ENCODE peak calls at places on chromosome X, in seven cellular contexts. One of them, this sample, is unnamed.

GRCh38 chrX:87580862-87581261 is 63.3 kb downstream of the KLHL4 start:
- DNase-seq in transverse colon: no peak
- DNase-seq in body of pancreas: no peak
- DNase-seq in tibial nerve: no peak
- DNase-seq in GM12878: no peak
- DNase-seq in testis: no peak
- DNase-seq in sigmoid colon: no peak
- DNase-seq in this sample: no peak

GRCh38 chrX:13990126-13990525 is 39.6 kb downstream of the GEMIN8 start:
- DNase-seq in testis: no peak
- DNase-seq in tibial nerve: no peak
- DNase-seq in transverse colon: no peak
- DNase-seq in body of pancreas: no peak
- DNase-seq in sigmoid colon: no peak
- DNase-seq in GM12878: no peak
- DNase-seq in this sample: no peak

GRCh38 chrX:112642349-112642748 is 37.4 kb downstream of the LHFPL1 start:
- DNase-seq in tibial nerve: no peak
- DNase-seq in GM12878: no peak
- DNase-seq in testis: peak
- DNase-seq in sigmoid colon: no peak
- DNase-seq in transverse colon: peak
- DNase-seq in body of pancreas: peak
- DNase-seq in this sample: peak

GRCh38 chrX:24371391-24371972 is 11.0 kb downstream of the SUPT20HL1 start:
- DNase-seq in body of pancreas: peak
- DNase-seq in GM12878: peak
- DNase-seq in sigmoid colon: peak
- DNase-seq in transverse colon: peak
- DNase-seq in testis: peak
- DNase-seq in tibial nerve: peak
- DNase-seq in this sample: peak

GRCh38 chrX:130575831-130576404 is 174.1 kb downstream of the RBMX2 start:
- DNase-seq in GM12878: no peak
- DNase-seq in tibial nerve: no peak
- DNase-seq in sigmoid colon: no peak
- DNase-seq in transverse colon: peak
- DNase-seq in testis: peak
- DNase-seq in body of pancreas: peak
- DNase-seq in this sample: no peak

GRCh38 chrX:130857207-130857606 is 45.8 kb downstream of the ENOX2 start:
- DNase-seq in transverse colon: no peak
- DNase-seq in body of pancreas: no peak
- DNase-seq in testis: no peak
- DNase-seq in tibial nerve: no peak
- DNase-seq in GM12878: no peak
- DNase-seq in sigmoid colon: no peak
- DNase-seq in this sample: no peak

GRCh38 chrX:124194209-124194608 is 138.3 kb upstream of the TEX13D start:
- DNase-seq in testis: no peak
- DNase-seq in tibial nerve: no peak
- DNase-seq in body of pancreas: peak
- DNase-seq in transverse colon: no peak
- DNase-seq in GM12878: no peak
- DNase-seq in sigmoid colon: peak
- DNase-seq in this sample: no peak

GRCh38 chrX:24479924-24480722 is 15.0 kb downstream of the PDK3 start:
- DNase-seq in sigmoid colon: no peak
- DNase-seq in GM12878: peak
- DNase-seq in testis: no peak
- DNase-seq in tibial nerve: no peak
- DNase-seq in transverse colon: peak
- DNase-seq in body of pancreas: no peak
- DNase-seq in this sample: no peak

GRCh38 chrX:69153060-69153730 is 12.1 kb downstream of the PJA1 start:
- DNase-seq in tibial nerve: peak
- DNase-seq in transverse colon: no peak
- DNase-seq in testis: peak
- DNase-seq in GM12878: no peak
- DNase-seq in sigmoid colon: peak
- DNase-seq in body of pancreas: no peak
- DNase-seq in this sample: no peak

GRCh38 chrX:136097871-136098805 is 49.2 kb upstream of the FHL1 start:
- DNase-seq in sigmoid colon: no peak
- DNase-seq in GM12878: no peak
- DNase-seq in body of pancreas: no peak
- DNase-seq in testis: peak
- DNase-seq in tibial nerve: no peak
- DNase-seq in transverse colon: no peak
- DNase-seq in this sample: no peak

GRCh38 chrX:43655151-43655676 is 885 bp upstream of the MAOA start:
- DNase-seq in testis: peak
- DNase-seq in sigmoid colon: peak
- DNase-seq in tibial nerve: peak
- DNase-seq in body of pancreas: peak
- DNase-seq in GM12878: no peak
- DNase-seq in transverse colon: peak
- DNase-seq in this sample: peak

GRCh38 chrX:115561605-115562491 is 874 bp downstream of the PLS3 start:
- DNase-seq in tibial nerve: no peak
- DNase-seq in body of pancreas: peak
- DNase-seq in sigmoid colon: peak
- DNase-seq in transverse colon: peak
- DNase-seq in GM12878: no peak
- DNase-seq in testis: peak
- DNase-seq in this sample: peak

GRCh38 chrX:78650906-78651437 is 8.2 kb downstream of the RTL3 start:
- DNase-seq in body of pancreas: no peak
- DNase-seq in testis: no peak
- DNase-seq in tibial nerve: no peak
- DNase-seq in GM12878: peak
- DNase-seq in transverse colon: no peak
- DNase-seq in sigmoid colon: no peak
- DNase-seq in this sample: no peak

GRCh38 chrX:133297284-133297683 is 79.1 kb upstream of the TFDP3 start:
- DNase-seq in testis: no peak
- DNase-seq in tibial nerve: no peak
- DNase-seq in sigmoid colon: no peak
- DNase-seq in body of pancreas: no peak
- DNase-seq in GM12878: no peak
- DNase-seq in transverse colon: no peak
- DNase-seq in this sample: no peak

GRCh38 chrX:132444936-132445335 is 43.9 kb downstream of the MBNL3 start:
- DNase-seq in testis: peak
- DNase-seq in sigmoid colon: no peak
- DNase-seq in body of pancreas: no peak
- DNase-seq in tibial nerve: no peak
- DNase-seq in transverse colon: no peak
- DNase-seq in GM12878: no peak
- DNase-seq in this sample: no peak

GRCh38 chrX:40938418-40938817 is 146.8 kb upstream of the USP9X start:
- DNase-seq in tibial nerve: no peak
- DNase-seq in testis: no peak
- DNase-seq in transverse colon: no peak
- DNase-seq in sigmoid colon: no peak
- DNase-seq in body of pancreas: no peak
- DNase-seq in GM12878: no peak
- DNase-seq in this sample: no peak

GRCh38 chrX:1111543-1112300 is 100.7 kb downstream of the CRLF2 start:
- DNase-seq in GM12878: no peak
- DNase-seq in transverse colon: no peak
- DNase-seq in body of pancreas: no peak
- DNase-seq in testis: no peak
- DNase-seq in tibial nerve: no peak
- DNase-seq in sigmoid colon: no peak
- DNase-seq in this sample: no peak

GRCh38 chrX:131812847-131813825 is 210.0 kb upstream of the STK26 start:
- DNase-seq in transverse colon: peak
- DNase-seq in testis: no peak
- DNase-seq in body of pancreas: no peak
- DNase-seq in tibial nerve: no peak
- DNase-seq in GM12878: peak
- DNase-seq in sigmoid colon: peak
- DNase-seq in this sample: no peak

GRCh38 chrX:107678957-107679740 is 50.8 kb downstream of the PRPS1 start:
- DNase-seq in testis: peak
- DNase-seq in tibial nerve: peak
- DNase-seq in body of pancreas: peak
- DNase-seq in transverse colon: peak
- DNase-seq in GM12878: no peak
- DNase-seq in sigmoid colon: peak
- DNase-seq in this sample: no peak

GRCh38 chrX:150765237-150765636 is 72.0 kb downstream of the MTMR1 start:
- DNase-seq in body of pancreas: no peak
- DNase-seq in sigmoid colon: no peak
- DNase-seq in testis: no peak
- DNase-seq in tibial nerve: no peak
- DNase-seq in GM12878: no peak
- DNase-seq in transverse colon: no peak
- DNase-seq in this sample: no peak

GRCh38 chrX:72069380-72070160 is 62.1 kb downstream of the RTL5 start:
- DNase-seq in body of pancreas: no peak
- DNase-seq in tibial nerve: no peak
- DNase-seq in transverse colon: no peak
- DNase-seq in GM12878: no peak
- DNase-seq in sigmoid colon: peak
- DNase-seq in testis: peak
- DNase-seq in this sample: no peak

GRCh38 chrX:24260827-24261550 is 52.9 kb downstream of the SUPT20HL2 start:
- DNase-seq in GM12878: no peak
- DNase-seq in body of pancreas: no peak
- DNase-seq in tibial nerve: no peak
- DNase-seq in sigmoid colon: peak
- DNase-seq in testis: peak
- DNase-seq in transverse colon: peak
- DNase-seq in this sample: no peak

GRCh38 chrX:54807524-54808108 is at the start of gene MAGED2:
- DNase-seq in testis: peak
- DNase-seq in GM12878: no peak
- DNase-seq in sigmoid colon: no peak
- DNase-seq in body of pancreas: peak
- DNase-seq in tibial nerve: peak
- DNase-seq in transverse colon: peak
- DNase-seq in this sample: peak

DNA sequence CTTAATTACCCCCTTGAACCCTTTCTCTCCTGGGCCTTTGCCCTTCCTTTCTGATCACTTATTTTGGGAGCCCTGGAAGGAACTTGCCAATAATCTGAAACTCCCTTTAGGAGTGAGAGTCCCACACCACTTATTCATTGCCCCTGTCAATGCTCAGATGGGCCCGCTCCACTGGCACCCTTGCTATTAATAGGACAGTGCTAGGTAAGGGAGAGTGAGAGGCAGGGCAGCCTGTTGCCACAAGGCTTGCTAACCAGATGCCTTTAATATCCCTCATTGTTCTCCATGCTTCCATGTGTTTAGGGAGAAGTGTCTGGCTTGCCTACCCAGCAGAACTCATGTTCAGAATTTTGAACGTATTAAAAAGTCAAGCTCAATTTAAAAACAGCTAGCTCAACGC is 1.7 kb upstream of the NHS start:
- DNase-seq in transverse colon: no peak
- DNase-seq in tibial nerve: no peak
- DNase-seq in testis: no peak
- DNase-seq in sigmoid colon: no peak
- DNase-seq in GM12878: no peak
- DNase-seq in body of pancreas: no peak
- DNase-seq in this sample: no peak
- TF ChIP-seq POLR2A in transverse colon: no peak
- TF ChIP-seq POLR2A in tibial nerve: no peak
- TF ChIP-seq POLR2A in testis: no peak
- TF ChIP-seq POLR2A in sigmoid colon: no peak
- TF ChIP-seq POLR2A in GM12878: no peak
- TF ChIP-seq POLR2A in body of pancreas: no peak
- TF ChIP-seq POLR2A in this sample: no peak

DNA sequence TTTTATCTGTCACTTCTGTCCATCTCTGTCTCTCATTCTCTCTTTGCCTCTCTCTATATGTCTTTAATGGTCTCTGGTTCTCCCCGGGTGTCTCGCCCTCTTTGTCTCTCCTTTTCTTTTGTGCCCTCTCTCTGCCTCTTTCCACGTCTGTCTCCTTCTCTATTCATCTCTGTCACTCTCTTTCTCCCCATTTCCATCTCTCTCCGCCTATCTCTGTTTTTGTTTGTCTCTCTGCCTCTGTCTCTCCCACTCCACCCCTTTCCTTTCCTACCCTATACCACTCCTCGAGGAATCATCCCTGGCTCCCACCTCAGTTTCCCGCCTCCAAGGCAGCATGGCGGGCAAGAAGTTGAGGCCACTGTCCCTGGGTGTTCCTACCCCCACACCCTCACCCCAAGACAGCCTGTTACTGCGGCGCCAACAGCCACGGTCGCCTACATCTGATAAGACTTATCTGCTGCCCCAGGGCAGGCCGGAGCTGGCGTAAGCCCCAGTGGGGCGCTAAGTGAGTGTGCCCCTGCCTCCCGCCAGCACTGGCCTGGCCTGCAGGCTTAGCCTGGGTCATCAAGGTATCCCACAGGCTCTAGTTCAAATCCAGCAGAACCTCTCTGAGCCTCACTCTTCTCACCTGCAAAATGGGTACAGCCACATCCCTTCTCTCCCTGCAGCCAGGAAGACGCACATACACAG is 720 bp upstream of the GATA1 start:
- DNase-seq in GM12878: no peak
- DNase-seq in sigmoid colon: no peak
- DNase-seq in transverse colon: no peak
- DNase-seq in body of pancreas: no peak
- DNase-seq in tibial nerve: no peak
- DNase-seq in testis: no peak
- DNase-seq in this sample: no peak
- TF ChIP-seq POLR2A in GM12878: no peak
- TF ChIP-seq POLR2A in sigmoid colon: no peak
- TF ChIP-seq POLR2A in transverse colon: no peak
- TF ChIP-seq POLR2A in body of pancreas: no peak
- TF ChIP-seq POLR2A in tibial nerve: no peak
- TF ChIP-seq POLR2A in testis: no peak
- TF ChIP-seq POLR2A in this sample: no peak

GRCh38 chrX:46912098-46912672 is at the start of gene JADE3:
- DNase-seq in transverse colon: peak
- DNase-seq in GM12878: no peak
- DNase-seq in testis: peak
- DNase-seq in body of pancreas: peak
- DNase-seq in sigmoid colon: peak
- DNase-seq in tibial nerve: peak
- DNase-seq in this sample: peak
- TF ChIP-seq POLR2A in transverse colon: peak
- TF ChIP-seq POLR2A in GM12878: no peak
- TF ChIP-seq POLR2A in testis: no peak
- TF ChIP-seq POLR2A in body of pancreas: peak
- TF ChIP-seq POLR2A in sigmoid colon: no peak
- TF ChIP-seq POLR2A in tibial nerve: no peak
- TF ChIP-seq POLR2A in this sample: peak

DNA sequence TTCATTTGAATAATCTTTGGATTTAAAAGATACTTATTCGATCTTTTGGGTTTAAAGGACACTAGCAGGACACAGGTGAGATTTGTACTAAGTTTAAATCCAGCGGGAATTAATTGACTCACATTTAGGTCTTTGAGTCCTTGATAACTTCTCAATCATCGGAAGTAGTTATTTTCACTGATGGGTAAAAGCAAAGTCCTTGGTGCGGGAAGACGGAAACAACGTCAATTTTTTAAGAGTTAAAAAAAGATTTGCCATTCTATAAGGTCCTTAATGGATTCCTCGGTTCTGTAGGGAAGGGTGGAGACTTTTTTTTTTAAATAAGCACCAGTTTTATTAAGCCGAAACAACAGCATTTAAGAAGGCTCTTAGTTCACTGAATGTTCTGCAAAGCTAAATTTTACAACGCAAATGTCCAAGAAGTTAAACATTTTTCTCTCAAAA is 2.9 kb downstream of the TMSB4X start:
- DNase-seq in transverse colon: no peak
- DNase-seq in sigmoid colon: no peak
- DNase-seq in tibial nerve: no peak
- DNase-seq in GM12878: no peak
- DNase-seq in testis: no peak
- DNase-seq in body of pancreas: no peak
- DNase-seq in this sample: no peak
- TF ChIP-seq POLR2A in transverse colon: no peak
- TF ChIP-seq POLR2A in sigmoid colon: no peak
- TF ChIP-seq POLR2A in tibial nerve: no peak
- TF ChIP-seq POLR2A in GM12878: no peak
- TF ChIP-seq POLR2A in testis: no peak
- TF ChIP-seq POLR2A in body of pancreas: no peak
- TF ChIP-seq POLR2A in this sample: no peak

This sample was measured in prostate gland.